ENCODE peak calls at places on chromosome 12, in eight cellular contexts. U is foreskin fibroblast, W is astrocyte of the spinal cord, J is fibroblast of villous mesenchyme, S is astrocyte, F is GM12865, Q is AG04449, D is psoas muscle. I is an unnamed sample.

GRCh38 chr12:119868992-119869391 is 8.1 kb downstream of the CIT start:
- DNase-seq in U (peak; percentile 76), W (peak; percentile 15), J (no peak), S (no peak), F (no peak), Q (no peak), D (no peak), I (peak; percentile 9)

GRCh38 chr12:52009081-52009751 is 2.5 kb downstream of the TAMALIN start:
- DNase-seq in U (no peak), W (no peak), J (no peak), S (no peak), F (no peak), Q (no peak), D (peak; percentile 51), I (no peak)

GRCh38 chr12:65741662-65742480 is 82.4 kb upstream of the HMGA2 start:
- DNase-seq in U (peak; percentile 67), W (peak; percentile 64), J (peak; percentile 68), S (peak; percentile 42), F (peak; percentile 40), Q (no peak), D (no peak), I (peak; percentile 50)

GRCh38 chr12:94987806-94988205 is 15.7 kb downstream of the NDUFA12 start:
- DNase-seq in U (no peak), W (peak; percentile 8), J (peak; percentile 44), S (peak; percentile 35), F (no peak), Q (no peak), D (no peak), I (no peak)

GRCh38 chr12:129075451-129076208 is 222.4 kb downstream of the GLT1D1 start:
- DNase-seq in U (no peak), W (no peak), J (no peak), S (no peak), F (no peak), Q (no peak), D (no peak), I (no peak)

GRCh38 chr12:122081697-122082221 is 3.2 kb downstream of the MLXIP start:
- DNase-seq in U (peak; percentile 54), W (peak; percentile 33), J (peak; percentile 96), S (no peak), F (peak; percentile 82), Q (no peak), D (no peak), I (peak; percentile 90)

GRCh38 chr12:2642896-2643425 is 151.8 kb upstream of the FKBP4 start:
- DNase-seq in U (no peak), W (no peak), J (no peak), S (no peak), F (no peak), Q (no peak), D (no peak), I (no peak)

GRCh38 chr12:53750812-53751335 is 905 bp downstream of the CISTR start:
- DNase-seq in U (no peak), W (no peak), J (no peak), S (peak; percentile 16), F (peak; percentile 63), Q (no peak), D (peak; percentile 59), I (peak; percentile 24)

GRCh38 chr12:56261503-56262230 is 3.5 kb upstream of the ANKRD52 start:
- DNase-seq in U (peak; percentile 76), W (peak; percentile 49), J (peak; percentile 74), S (peak; percentile 69), F (no peak), Q (peak; percentile 57), D (peak; percentile 66), I (peak; percentile 38)

GRCh38 chr12:56119361-56119796 is 1.3 kb downstream of the ZC3H10 start:
- DNase-seq in U (peak; percentile 90), W (peak; percentile 87), J (peak; percentile 99), S (peak; percentile 82), F (peak; percentile 87), Q (peak; percentile 89), D (peak; percentile 87), I (peak; percentile 97)

GRCh38 chr12:98296462-98297079 is 218.8 kb upstream of the TMPO start:
- DNase-seq in U (no peak), W (no peak), J (no peak), S (no peak), F (no peak), Q (no peak), D (no peak), I (no peak)

GRCh38 chr12:116771651-116772050 is 33.5 kb downstream of the RNFT2 start:
- DNase-seq in U (no peak), W (no peak), J (no peak), S (no peak), F (no peak), Q (no peak), D (no peak), I (no peak)

GRCh38 chr12:80472241-80472640 is 28.2 kb downstream of the PTPRQ start:
- DNase-seq in U (no peak), W (peak; percentile 27), J (no peak), S (no peak), F (no peak), Q (no peak), D (no peak), I (no peak)

GRCh38 chr12:4431436-4431835 is 14.2 kb downstream of the FGF6 start:
- DNase-seq in U (no peak), W (no peak), J (no peak), S (no peak), F (no peak), Q (no peak), D (no peak), I (no peak)

GRCh38 chr12:85798122-85798521 is 38.1 kb downstream of the RASSF9 start:
- DNase-seq in U (no peak), W (no peak), J (no peak), S (no peak), F (no peak), Q (no peak), D (no peak), I (no peak)

GRCh38 chr12:27243804-27244679 is at the start of gene STK38L:
- DNase-seq in U (peak; percentile 94), W (peak; percentile 95), J (peak; percentile 95), S (peak; percentile 86), F (peak; percentile 98), Q (peak; percentile 57), D (peak; percentile 98), I (peak; percentile 98)
- TF ChIP-seq CTCF in U (peak; percentile 35), W (peak; percentile 45), J (peak; percentile 37), S (peak; percentile 9), F (peak; percentile 30), Q (peak; percentile 44), D (no peak), I (peak; percentile 24)

GRCh38 chr12:115569694-115570093 is 707.8 kb downstream of the MED13L start:
- DNase-seq in U (no peak), W (peak; percentile 22), J (no peak), S (peak; percentile 22), F (no peak), Q (no peak), D (no peak), I (no peak)

GRCh38 chr12:115571446-115571845 is 706.0 kb downstream of the MED13L start:
- DNase-seq in U (no peak), W (no peak), J (no peak), S (no peak), F (no peak), Q (no peak), D (no peak), I (no peak)

GRCh38 chr12:115572440-115572839 is 705.1 kb downstream of the MED13L start:
- DNase-seq in U (no peak), W (no peak), J (peak; percentile 38), S (no peak), F (peak; percentile 88), Q (no peak), D (no peak), I (peak; percentile 34)

GRCh38 chr12:115571027-115571426 is 706.5 kb downstream of the MED13L start:
- DNase-seq in U (no peak), W (no peak), J (no peak), S (no peak), F (no peak), Q (no peak), D (no peak), I (no peak)

GRCh38 chr12:115570271-115570777 is 707.2 kb downstream of the MED13L start:
- DNase-seq in U (peak; percentile 50), W (peak; percentile 52), J (peak; percentile 1), S (peak; percentile 62), F (no peak), Q (no peak), D (no peak), I (no peak)
- H3K4me3 ChIP-seq in U (peak overlapping the region; percentile 2), W (peak overlapping the region; percentile 39), J (peak overlapping the region; percentile 19), S (peak overlapping the region; percentile 57), F (no peak overlapping the region), Q (peak overlapping the region; percentile 9), D (no peak overlapping the region), I (no peak overlapping the region)

DNA sequence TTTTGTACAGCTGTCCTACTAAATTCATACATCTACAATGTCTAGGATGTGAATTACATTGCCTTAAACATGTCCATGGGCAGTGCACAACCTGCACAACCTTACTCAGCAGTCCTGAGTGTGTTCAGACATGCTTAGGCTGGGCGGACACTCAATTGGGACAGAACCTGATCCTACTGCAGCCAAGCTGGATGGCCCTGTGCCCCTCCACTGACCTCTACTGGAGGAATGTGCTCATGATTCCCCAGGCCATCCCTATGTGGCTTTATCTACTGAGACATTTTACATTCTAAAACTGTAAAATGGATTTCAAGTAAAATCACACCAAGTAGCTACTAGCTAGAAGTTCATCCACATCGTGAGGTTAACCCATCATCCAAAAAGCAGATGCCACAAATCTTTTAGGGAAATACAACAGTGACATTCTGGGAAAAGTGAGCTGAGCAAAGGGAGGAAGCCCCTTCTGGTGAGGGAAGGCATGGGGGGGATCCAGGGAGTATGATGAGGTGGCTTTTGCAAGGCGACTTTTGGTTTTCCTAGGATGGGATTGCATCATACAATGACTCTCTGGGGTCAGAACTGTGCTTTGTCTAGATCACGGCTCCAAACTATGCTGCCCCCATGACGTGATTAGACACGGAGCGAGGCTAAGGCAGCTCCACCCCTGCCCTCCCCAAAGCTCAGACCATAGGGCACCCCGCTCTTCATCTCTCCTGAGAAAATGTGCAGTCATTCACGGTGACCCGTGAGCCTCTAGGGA is 911.7 kb upstream of the TMEM132C start:
- DNase-seq in U (peak; percentile 29), W (peak; percentile 4), J (no peak), S (no peak), F (peak; percentile 28), Q (no peak), D (no peak), I (peak; percentile 6)
- TF ChIP-seq CTCF in U (peak; percentile 68), W (peak; percentile 62), J (peak; percentile 26), S (peak; percentile 44), F (peak; percentile 51), Q (peak; percentile 64), D (no peak), I (peak; percentile 23)

DNA sequence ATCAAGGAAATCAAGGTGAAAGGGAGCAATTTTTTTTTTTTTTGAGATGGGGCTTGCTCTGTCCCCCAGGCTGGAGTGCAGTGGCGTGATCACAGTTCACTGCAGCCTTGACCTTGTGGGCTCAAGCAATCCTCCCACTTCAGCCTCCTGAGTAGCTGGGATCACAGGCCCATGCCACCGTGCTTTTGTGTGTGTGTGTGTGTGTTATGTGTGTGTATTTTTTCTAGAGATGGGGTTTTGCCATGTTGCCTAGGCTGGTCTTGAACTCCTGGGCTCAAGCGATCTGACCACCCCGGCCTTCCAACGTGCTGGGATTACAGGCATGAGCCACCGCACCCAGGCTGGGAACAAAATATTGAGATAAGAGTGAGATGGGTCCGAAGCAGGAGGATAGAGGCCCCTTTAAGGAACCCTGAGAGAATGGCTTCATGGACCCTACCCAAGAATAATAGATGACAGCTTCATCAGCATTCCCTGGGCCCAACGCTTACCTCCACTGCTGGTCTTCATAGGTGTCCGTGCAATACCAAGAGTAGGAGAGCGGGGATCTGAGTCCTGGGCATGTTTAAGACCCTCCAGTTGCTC is 1.0 kb downstream of the CDCA3 start:
- DNase-seq in U (no peak), W (no peak), J (no peak), S (no peak), F (no peak), Q (no peak), D (peak; percentile 43), I (no peak)
- H3K4me3 ChIP-seq in U (peak overlapping the region; percentile 71), W (peak overlapping the region; percentile 83), J (peak overlapping the region; percentile 75), S (peak overlapping the region; percentile 87), F (peak overlapping the region; percentile 73), Q (peak overlapping the region; percentile 98), D (no peak overlapping the region), I (peak overlapping the region; percentile 68)

GRCh38 chr12:48542300-48542928 is 17.0 kb downstream of the OR8S1 start:
- DNase-seq in U (peak; percentile 2), W (no peak), J (peak; percentile 38), S (peak; percentile 2), F (peak; percentile 66), Q (no peak), D (no peak), I (peak; percentile 49)
- TF ChIP-seq CTCF in U (peak; percentile 75), W (peak; percentile 53), J (peak; percentile 70), S (peak; percentile 57), F (peak; percentile 73), Q (peak; percentile 56), D (peak; percentile 43), I (peak; percentile 93)